ENCODE peak calls at places on chromosomes 12 and 14, in eight cellular contexts. W is fibroblast of lung; Z is CD8-positive, alpha-beta T cell; Q is uterus; P is fibroblast of pulmonary artery; X is osteoblast; H is colonic mucosa; G is breast epithelium. A is an unnamed sample.

GRCh38 chr12:91434081-91434480 is 251.5 kb upstream of the DCN start:
- DNase-seq in W (no peak), Z (no peak), Q (no peak), P (no peak), X (no peak), H (no peak), G (no peak), A (no peak)

GRCh38 chr12:64691227-64691792 is 67.9 kb downstream of the GNS start:
- DNase-seq in W (no peak), Z (no peak), Q (no peak), P (no peak), X (no peak), H (no peak), G (no peak), A (no peak)

GRCh38 chr14:23186913-23187654 is 3.6 kb upstream of the SLC7A8 start:
- DNase-seq in W (peak), Z (no peak), Q (peak), P (peak), X (peak), H (no peak), G (no peak), A (peak)

GRCh38 chr12:113650476-113650875 is 178.8 kb upstream of the LHX5 start:
- DNase-seq in W (no peak), Z (no peak), Q (no peak), P (no peak), X (no peak), H (no peak), G (no peak), A (no peak)

GRCh38 chr12:981176-981828 is 9.7 kb upstream of the ERC1 start:
- DNase-seq in W (peak), Z (no peak), Q (no peak), P (peak), X (no peak), H (no peak), G (no peak), A (no peak)

GRCh38 chr12:112121780-112122565 is 3.4 kb upstream of the TRAFD1 start:
- DNase-seq in W (peak), Z (no peak), Q (peak), P (peak), X (peak), H (peak), G (peak), A (peak)

GRCh38 chr14:25537846-25538455 is 488.0 kb upstream of the STXBP6 start:
- DNase-seq in W (no peak), Z (no peak), Q (no peak), P (no peak), X (no peak), H (peak), G (no peak), A (no peak)

GRCh38 chr12:42669471-42669997 is 80.0 kb upstream of the PRICKLE1 start:
- DNase-seq in W (peak), Z (no peak), Q (no peak), P (peak), X (no peak), H (no peak), G (no peak), A (no peak)

GRCh38 chr14:42555365-42555764 is 948.7 kb downstream of the LRFN5 start:
- DNase-seq in W (no peak), Z (no peak), Q (no peak), P (no peak), X (no peak), H (no peak), G (no peak), A (no peak)

GRCh38 chr12:116528067-116528466 is 31.1 kb upstream of the MAP1LC3B2 start:
- DNase-seq in W (peak), Z (no peak), Q (no peak), P (no peak), X (no peak), H (no peak), G (no peak), A (no peak)

GRCh38 chr14:61512026-61512425 is 183.3 kb upstream of the HIF1A start:
- DNase-seq in W (no peak), Z (no peak), Q (no peak), P (peak), X (no peak), H (no peak), G (no peak), A (no peak)

GRCh38 chr14:105931808-105932483 is 405.6 kb downstream of the TMEM121 start:
- DNase-seq in W (no peak), Z (no peak), Q (no peak), P (no peak), X (peak), H (no peak), G (no peak), A (no peak)

GRCh38 chr14:79510659-79511058 is 700.6 kb downstream of the DIO2 start:
- DNase-seq in W (peak), Z (no peak), Q (no peak), P (peak), X (peak), H (no peak), G (no peak), A (peak)

GRCh38 chr12:28575593-28576205 is 385.4 kb downstream of the CCDC91 start:
- DNase-seq in W (no peak), Z (no peak), Q (no peak), P (no peak), X (no peak), H (no peak), G (no peak), A (no peak)

GRCh38 chr12:45309826-45310626 is 94.1 kb downstream of the ANO6 start:
- DNase-seq in W (peak), Z (no peak), Q (no peak), P (peak), X (no peak), H (no peak), G (no peak), A (no peak)

GRCh38 chr14:100400115-100400514 is 77.0 kb downstream of the SLC25A47 start:
- DNase-seq in W (no peak), Z (no peak), Q (no peak), P (no peak), X (no peak), H (peak), G (no peak), A (no peak)

GRCh38 chr12:47777741-47778558 is 4.9 kb downstream of the SLC48A1 start:
- DNase-seq in W (no peak), Z (no peak), Q (no peak), P (no peak), X (peak), H (no peak), G (no peak), A (no peak)

GRCh38 chr14:69643430-69644200 is 32.2 kb downstream of the SUSD6 start:
- DNase-seq in W (peak), Z (peak), Q (peak), P (peak), X (peak), H (peak), G (peak), A (no peak)

GRCh38 chr12:107435520-107435919 is 250.1 kb upstream of the PWP1 start:
- DNase-seq in W (no peak), Z (no peak), Q (no peak), P (peak), X (no peak), H (no peak), G (no peak), A (no peak)

GRCh38 chr14:66709292-66709691 is 201.3 kb downstream of the GPHN start:
- DNase-seq in W (peak), Z (no peak), Q (no peak), P (peak), X (peak), H (no peak), G (no peak), A (peak)

GRCh38 chr12:56029666-56030293 is 8.9 kb downstream of the IKZF4 start:
- DNase-seq in W (peak), Z (peak), Q (peak), P (peak), X (peak), H (peak), G (no peak), A (no peak)

GRCh38 chr14:101780887-101781239 is 19.4 kb downstream of the PPP2R5C start:
- DNase-seq in W (no peak), Z (no peak), Q (no peak), P (no peak), X (no peak), H (no peak), G (no peak), A (no peak)
- H3K4me3 ChIP-seq in W (no peak), Z (peak), Q (peak), P (no peak), X (peak), H (peak), G (peak), A (peak)

GRCh38 chr12:125197326-125197725 is 132.1 kb downstream of the AACS start:
- DNase-seq in W (no peak), Z (no peak), Q (no peak), P (no peak), X (no peak), H (no peak), G (no peak), A (no peak)
- H3K4me3 ChIP-seq in W (no peak), Z (no peak), Q (no peak), P (no peak), X (no peak), H (no peak), G (no peak), A (no peak)

DNA sequence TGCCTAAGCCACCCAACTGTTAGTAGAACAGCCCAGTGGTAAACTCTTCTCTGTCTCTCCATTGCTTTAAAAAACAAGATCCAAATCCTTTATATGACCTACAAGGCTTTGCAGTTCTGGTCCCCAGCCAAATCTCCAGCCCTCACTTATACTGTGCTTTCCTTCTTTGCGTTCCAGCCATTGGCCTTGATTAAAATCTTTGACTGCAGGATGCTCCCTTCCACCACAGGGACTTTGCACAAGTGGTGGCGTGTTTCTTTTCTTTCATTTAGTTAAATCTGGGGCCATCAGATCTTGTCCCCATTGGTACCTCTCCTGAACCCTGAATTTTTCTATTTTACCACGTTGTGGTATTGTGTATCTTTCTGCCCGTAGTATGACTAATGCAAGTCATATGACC is 183.7 kb downstream of the VRK1 start:
- DNase-seq in W (no peak), Z (no peak), Q (no peak), P (no peak), X (no peak), H (no peak), G (no peak), A (no peak)
- H3K4me3 ChIP-seq in W (no peak), Z (no peak), Q (no peak), P (no peak), X (no peak), H (no peak), G (no peak), A (no peak)

GRCh38 chr12:57522887-57523705 is 472 bp downstream of the MBD6 start:
- DNase-seq in W (peak), Z (peak), Q (peak), P (peak), X (peak), H (peak), G (no peak), A (no peak)

GRCh38 chr12:57525615-57526383 is 3.2 kb downstream of the MBD6 start:
- DNase-seq in W (no peak), Z (no peak), Q (no peak), P (no peak), X (peak), H (no peak), G (no peak), A (no peak)

GRCh38 chr12:57526477-57527126 is 4.0 kb downstream of the MBD6 start:
- DNase-seq in W (no peak), Z (no peak), Q (no peak), P (no peak), X (no peak), H (no peak), G (no peak), A (no peak)

GRCh38 chr12:57523706-57524614 is 1.3 kb downstream of the MBD6 start:
- DNase-seq in W (no peak), Z (no peak), Q (peak), P (no peak), X (peak), H (no peak), G (no peak), A (no peak)

GRCh38 chr12:57524814-57525614 is 2.4 kb downstream of the MBD6 start:
- DNase-seq in W (no peak), Z (no peak), Q (peak), P (no peak), X (peak), H (peak), G (no peak), A (no peak)
- H3K4me3 ChIP-seq in W (peak), Z (no peak), Q (no peak), P (peak), X (peak), H (no peak), G (no peak), A (peak)

GRCh38 chr14:63881926-63882325 is 29.1 kb downstream of the SYNE2 start:
- DNase-seq in W (no peak), Z (no peak), Q (no peak), P (no peak), X (no peak), H (no peak), G (no peak), A (no peak)
- H3K4me3 ChIP-seq in W (no peak), Z (no peak), Q (no peak), P (no peak), X (no peak), H (no peak), G (no peak), A (no peak)

GRCh38 chr14:29028973-29029582 is 262.5 kb downstream of the FOXG1 start:
- DNase-seq in W (peak), Z (no peak), Q (no peak), P (peak), X (no peak), H (no peak), G (no peak), A (no peak)
- H3K4me3 ChIP-seq in W (no peak), Z (no peak), Q (no peak), P (no peak), X (no peak), H (no peak), G (no peak), A (no peak)

GRCh38 chr12:57518176-57518919 is 2.0 kb downstream of the DDIT3 start:
- DNase-seq in W (no peak), Z (no peak), Q (no peak), P (peak), X (peak), H (no peak), G (no peak), A (no peak)
- H3K4me3 ChIP-seq in W (peak), Z (no peak), Q (no peak), P (peak), X (peak), H (peak), G (peak), A (peak)